ENCODE peak calls at places on chromosomes 4 and X, in four cellular contexts. Y, S, W and C are unnamed samples.

GRCh38 chr4:47538516-47538915 is 53.4 kb downstream of the ATP10D start:
- DNase-seq in Y (no peak), W (no peak), S (no peak), C (no peak)

GRCh38 chrX:110853610-110854009 is 58.0 kb upstream of the CHRDL1 start:
- DNase-seq in W (no peak), S (no peak), Y (no peak), C (no peak)

GRCh38 chr4:2095236-2096072 is 36.3 kb downstream of the NAT8L start:
- DNase-seq in W (no peak), S (peak), Y (no peak), C (peak)

GRCh38 chr4:109676886-109677285 is 26.4 kb downstream of the CASP6 start:
- DNase-seq in S (no peak), W (no peak), Y (no peak), C (no peak)

GRCh38 chr4:54539500-54540029 is 118.2 kb upstream of the KIT start:
- DNase-seq in W (peak), Y (no peak), S (peak), C (peak)

GRCh38 chr4:148016063-148016637 is 284.3 kb downstream of the ARHGAP10 start:
- DNase-seq in Y (no peak), S (no peak), W (no peak), C (no peak)

GRCh38 chr4:130080872-130081451 is 985.0 kb downstream of the C4orf33 start:
- DNase-seq in W (no peak), S (no peak), Y (no peak), C (no peak)

GRCh38 chr4:71944956-71945355 is 86.8 kb upstream of the NPFFR2 start:
- DNase-seq in S (no peak), W (peak), Y (no peak), C (no peak)

GRCh38 chr4:2253160-2254084 is 8.5 kb downstream of the MXD4 start:
- DNase-seq in S (peak), W (no peak), Y (no peak), C (no peak)

GRCh38 chr4:140568507-140569306 is at the start of gene UCP1:
- DNase-seq in S (peak), W (peak), Y (no peak), C (no peak)

GRCh38 chr4:14583331-14583730 is 418.9 kb upstream of the CPEB2 start:
- DNase-seq in Y (no peak), W (no peak), S (no peak), C (no peak)

GRCh38 chrX:100368167-100368566 is 41.9 kb downstream of the PCDH19 start:
- DNase-seq in S (no peak), Y (no peak), W (no peak), C (no peak)

GRCh38 chrX:46737462-46737861 is 21.5 kb downstream of the SLC9A7 start:
- DNase-seq in S (no peak), W (no peak), Y (no peak), C (no peak)

GRCh38 chrX:14095702-14096101 is 66.0 kb upstream of the GEMIN8 start:
- DNase-seq in W (peak), S (no peak), Y (peak), C (no peak)

GRCh38 chrX:23637187-23637586 is 30.1 kb upstream of the PRDX4 start:
- DNase-seq in W (no peak), S (no peak), Y (no peak), C (no peak)

GRCh38 chrX:119235872-119236598 is at the start of gene PGRMC1:
- DNase-seq in W (peak), S (peak), Y (peak), C (no peak)

GRCh38 chrX:56813318-56813837 is 84.3 kb downstream of the NBDY start:
- DNase-seq in Y (peak), S (no peak), W (peak), C (peak)

GRCh38 chr4:56286763-56287162 is 100.5 kb downstream of the AASDH start:
- DNase-seq in W (no peak), S (no peak), Y (no peak), C (no peak)

GRCh38 chrX:152640039-152640818 is 2.5 kb downstream of the GABRQ start:
- DNase-seq in W (no peak), S (no peak), Y (no peak), C (peak)

GRCh38 chrX:150887906-150888465 is 10.5 kb downstream of the CD99L2 start:
- DNase-seq in W (no peak), Y (no peak), S (no peak), C (no peak)

GRCh38 chr4:83771113-83771705 is 235.3 kb downstream of the GPAT3 start:
- DNase-seq in Y (no peak), S (no peak), W (peak), C (no peak)

GRCh38 chrX:129717902-129718301 is 20.9 kb upstream of the XPNPEP2 start:
- DNase-seq in W (no peak), Y (no peak), S (no peak), C (no peak)

GRCh38 chr4:180189639-180190038 is 2053.6 kb upstream of the TENM3 start:
- DNase-seq in Y (no peak), W (no peak), S (no peak), C (no peak)

GRCh38 chrX:63922221-63922620 is 137.2 kb upstream of the ARHGEF9 start:
- DNase-seq in Y (no peak), S (no peak), W (no peak), C (no peak)

GRCh38 chr4:24598025-24598424 is 13.7 kb upstream of the DHX15 start:
- DNase-seq in Y (no peak), S (no peak), W (no peak), C (no peak)

GRCh38 chrX:122641826-122642225 is 542.3 kb upstream of the GRIA3 start:
- DNase-seq in S (no peak), Y (no peak), W (no peak), C (no peak)

GRCh38 chr4:138297743-138298405 is 55.7 kb upstream of the SLC7A11 start:
- DNase-seq in S (no peak), Y (no peak), W (no peak), C (no peak)

GRCh38 chrX:74383611-74384010 is 37.7 kb upstream of the SLC16A2 start:
- DNase-seq in Y (no peak), W (peak), S (no peak), C (no peak)

GRCh38 chr4:40185830-40186664 is 10.8 kb upstream of the RHOH start:
- DNase-seq in Y (no peak), S (no peak), W (no peak), C (no peak)

GRCh38 chr4:155037031-155037430 is 171.4 kb upstream of the NPY2R start:
- DNase-seq in S (no peak), Y (no peak), W (no peak), C (no peak)

GRCh38 chr4:121650741-121651140 is 46.0 kb downstream of the ANXA5 start:
- DNase-seq in S (no peak), W (no peak), Y (no peak), C (no peak)

GRCh38 chr4:90442619-90443018 is 315.4 kb downstream of the CCSER1 start:
- DNase-seq in Y (no peak), W (no peak), S (no peak), C (no peak)

GRCh38 chr4:37627263-37627662 is 58.9 kb downstream of the RELL1 start:
- DNase-seq in Y (no peak), W (peak), S (no peak), C (no peak)

GRCh38 chr4:174522183-174523002 is at the start of gene HPGD:
- DNase-seq in S (peak), W (no peak), Y (peak), C (no peak)

GRCh38 chr4:174523003-174523693 is 860 bp upstream of the HPGD start:
- DNase-seq in Y (no peak), W (no peak), S (no peak), C (no peak)

GRCh38 chr4:174517502-174517901 is 4.8 kb downstream of the HPGD start:
- DNase-seq in Y (no peak), W (no peak), S (no peak), C (no peak)

GRCh38 chr4:174521800-174522182 is 497 bp downstream of the HPGD start:
- DNase-seq in W (no peak), S (peak), Y (no peak), C (no peak)

GRCh38 chr4:174520655-174521054 is 1.6 kb downstream of the HPGD start:
- DNase-seq in W (no peak), S (no peak), Y (peak), C (no peak)
- TF ChIP-seq POLR2AphosphoS5 in W (no peak), S (no peak), Y (no peak), C (peak)

DNA sequence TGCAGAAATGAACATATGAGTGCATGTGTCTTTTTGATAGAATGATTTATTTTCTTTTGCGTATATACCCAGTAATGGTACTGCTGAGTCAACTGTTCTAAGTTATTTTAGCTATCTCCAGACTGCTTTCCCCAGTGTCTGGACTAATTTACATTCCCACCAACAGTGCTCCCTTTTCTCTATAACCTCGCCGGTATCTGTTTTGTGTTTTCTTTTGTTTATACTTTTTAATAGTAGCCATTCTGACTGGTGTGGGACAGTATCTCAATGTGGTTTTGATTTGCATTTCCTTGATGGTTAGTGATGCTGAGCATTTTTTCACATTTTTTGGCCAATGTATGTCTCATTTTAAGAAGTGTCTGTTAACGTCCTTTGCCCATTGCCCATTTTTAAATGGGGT is 218.6 kb upstream of the KCNIP4 start:
- DNase-seq in Y (no peak), W (no peak), S (no peak), C (no peak)
- TF ChIP-seq CTCF in Y (no peak), W (no peak), S (no peak), C (no peak)

DNA sequence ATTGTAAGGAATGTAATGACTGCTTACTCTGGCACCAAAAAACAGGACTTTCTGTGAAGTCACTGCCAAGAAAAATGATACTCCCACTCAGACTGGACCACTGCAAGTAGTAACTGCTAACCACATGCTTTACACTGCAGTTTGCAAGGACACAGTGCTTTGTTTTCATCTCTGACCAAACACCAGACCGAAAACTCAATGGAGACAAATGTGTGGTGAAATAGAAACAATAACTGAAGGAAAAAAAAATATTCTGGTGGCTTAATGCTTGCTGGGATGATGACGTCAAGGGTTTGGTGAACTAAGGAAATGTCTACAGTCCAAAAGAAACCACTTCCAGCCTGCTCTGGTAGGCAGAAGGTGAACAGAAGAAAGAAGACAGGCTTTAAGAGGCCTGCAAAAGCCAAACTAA is 13.2 kb downstream of the GPC4 start:
- DNase-seq in S (no peak), Y (no peak), W (no peak), C (no peak)
- TF ChIP-seq POLR2AphosphoS5 in S (no peak), Y (no peak), W (no peak), C (no peak)

DNA sequence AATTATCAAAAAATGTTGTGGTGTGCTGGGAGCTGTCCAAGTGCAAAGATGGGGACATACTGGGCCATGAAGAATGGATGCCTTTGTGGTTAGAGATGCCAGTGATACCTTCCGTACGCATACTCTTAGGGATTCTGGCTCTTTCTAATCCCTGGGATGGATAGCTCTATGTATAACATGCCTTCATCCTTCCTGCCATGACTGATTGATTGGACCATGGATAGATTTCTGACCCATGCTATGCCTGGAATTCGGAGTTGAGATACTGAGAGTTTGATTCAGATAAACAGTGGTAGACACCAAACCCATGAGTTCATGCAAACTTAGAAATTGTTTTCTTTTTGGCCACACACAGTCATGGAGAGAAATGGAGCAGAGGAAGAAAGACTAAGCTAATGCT is 147.2 kb upstream of the WDFY3 start:
- DNase-seq in Y (no peak), S (no peak), W (no peak), C (no peak)
- TF ChIP-seq CTCF in Y (no peak), S (no peak), W (no peak), C (no peak)

DNA sequence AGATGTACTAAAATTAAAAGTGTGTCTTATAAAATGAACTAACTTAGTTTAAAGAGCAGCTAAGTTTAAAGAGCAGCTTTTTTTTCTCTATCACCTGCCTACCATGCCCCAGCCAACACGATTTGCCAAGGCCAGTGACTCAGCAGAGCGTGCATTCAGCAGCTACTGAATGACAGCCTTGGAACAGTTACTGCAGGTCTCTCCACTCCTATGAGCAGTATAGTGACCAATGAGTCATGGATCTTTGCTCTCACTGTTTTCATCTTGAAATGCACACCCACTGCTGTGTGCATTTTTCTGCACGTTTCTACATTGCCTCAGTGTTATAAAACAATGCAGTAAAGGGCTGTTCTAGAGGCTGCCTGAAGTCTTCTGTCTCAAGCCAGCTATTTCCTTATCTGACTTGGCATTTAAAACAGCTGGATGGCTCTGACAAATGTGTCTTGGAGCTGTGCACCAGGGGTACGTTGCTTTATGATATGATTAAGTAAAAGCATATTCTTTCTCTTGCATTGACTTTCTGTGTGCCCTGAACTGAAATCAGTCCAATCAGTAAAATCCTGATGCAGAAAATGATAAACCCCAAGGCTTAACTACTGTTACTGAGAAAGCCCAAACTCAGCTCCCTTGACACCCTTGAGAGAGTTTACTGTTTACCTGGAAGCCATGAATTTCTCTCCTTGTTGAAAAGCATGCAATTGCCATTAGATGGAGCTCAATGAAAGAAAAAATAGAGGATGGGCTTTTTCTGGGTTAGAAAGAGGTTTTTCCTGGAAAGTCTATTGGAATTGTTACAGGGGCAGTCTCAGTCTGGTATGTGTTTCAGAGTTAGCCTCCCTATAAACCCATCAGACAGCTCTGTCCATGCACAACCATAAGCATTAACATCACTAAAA is 66.2 kb upstream of the C4orf54 start:
- DNase-seq in S (no peak), W (peak), Y (peak), C (no peak)
- TF ChIP-seq POLR2AphosphoS5 in S (no peak), W (no peak), Y (no peak), C (no peak)

DNA sequence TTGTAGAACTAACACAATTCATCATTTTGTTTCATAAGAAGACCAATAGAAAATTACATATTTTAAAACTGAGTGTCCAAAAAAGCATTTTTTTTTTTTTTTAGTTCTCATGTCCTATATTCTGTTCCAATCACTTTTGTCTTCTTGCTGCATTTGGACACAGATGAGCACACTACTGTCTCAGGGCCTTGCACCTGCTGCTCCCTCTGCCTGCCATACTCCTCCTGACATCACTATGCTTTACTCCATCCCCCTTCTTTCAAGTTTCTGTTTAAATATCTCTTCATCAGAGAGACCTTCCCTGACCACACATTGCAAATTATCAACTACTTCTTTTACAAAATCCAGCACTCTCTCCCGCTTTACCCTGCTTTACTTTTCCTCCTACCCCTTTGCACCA is 230.7 kb upstream of the GK2 start:
- DNase-seq in S (no peak), Y (no peak), W (no peak), C (no peak)
- TF ChIP-seq CTCF in S (no peak), Y (no peak), W (no peak), C (no peak)

DNA sequence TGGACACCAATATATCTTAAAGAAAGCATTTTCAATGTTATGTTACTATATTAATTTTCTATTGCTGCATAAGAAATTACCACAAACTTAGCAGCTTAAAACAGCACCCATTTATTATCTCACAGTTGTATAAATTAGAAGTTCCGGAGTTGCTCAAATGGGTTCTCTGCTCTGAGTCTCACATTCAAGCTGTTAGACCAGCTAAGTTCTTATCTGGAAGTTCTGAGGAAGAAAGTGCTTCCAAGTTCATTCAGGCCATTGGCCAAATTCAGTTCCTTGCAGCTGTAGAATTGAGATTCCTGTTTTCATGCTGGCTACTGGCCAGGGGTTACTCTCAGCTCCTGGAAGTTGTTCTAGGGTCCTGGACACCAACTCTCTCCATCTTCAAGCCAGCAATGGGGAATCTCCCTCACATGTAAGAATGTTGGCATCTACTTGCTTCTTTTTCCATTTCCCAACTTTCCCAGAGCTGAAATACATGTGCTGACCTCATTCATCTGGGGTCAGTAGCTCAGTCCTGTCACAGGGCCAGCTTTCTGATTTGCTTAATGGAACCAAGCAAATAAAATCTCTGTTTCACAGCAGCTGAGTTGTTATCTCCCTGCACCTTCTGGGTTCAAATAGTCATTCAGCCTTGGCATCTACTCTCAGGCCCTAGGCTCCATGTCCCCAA is 99.6 kb upstream of the INTU start:
- DNase-seq in Y (no peak), W (peak), S (no peak), C (peak)
- TF ChIP-seq POLR2AphosphoS5 in Y (no peak), W (no peak), S (peak), C (no peak)

GRCh38 chr4:27001398-27002164 is 140.9 kb downstream of the STIM2 start:
- DNase-seq in S (no peak), Y (no peak), W (no peak), C (no peak)
- TF ChIP-seq CTCF in S (no peak), Y (no peak), W (no peak), C (no peak)

DNA sequence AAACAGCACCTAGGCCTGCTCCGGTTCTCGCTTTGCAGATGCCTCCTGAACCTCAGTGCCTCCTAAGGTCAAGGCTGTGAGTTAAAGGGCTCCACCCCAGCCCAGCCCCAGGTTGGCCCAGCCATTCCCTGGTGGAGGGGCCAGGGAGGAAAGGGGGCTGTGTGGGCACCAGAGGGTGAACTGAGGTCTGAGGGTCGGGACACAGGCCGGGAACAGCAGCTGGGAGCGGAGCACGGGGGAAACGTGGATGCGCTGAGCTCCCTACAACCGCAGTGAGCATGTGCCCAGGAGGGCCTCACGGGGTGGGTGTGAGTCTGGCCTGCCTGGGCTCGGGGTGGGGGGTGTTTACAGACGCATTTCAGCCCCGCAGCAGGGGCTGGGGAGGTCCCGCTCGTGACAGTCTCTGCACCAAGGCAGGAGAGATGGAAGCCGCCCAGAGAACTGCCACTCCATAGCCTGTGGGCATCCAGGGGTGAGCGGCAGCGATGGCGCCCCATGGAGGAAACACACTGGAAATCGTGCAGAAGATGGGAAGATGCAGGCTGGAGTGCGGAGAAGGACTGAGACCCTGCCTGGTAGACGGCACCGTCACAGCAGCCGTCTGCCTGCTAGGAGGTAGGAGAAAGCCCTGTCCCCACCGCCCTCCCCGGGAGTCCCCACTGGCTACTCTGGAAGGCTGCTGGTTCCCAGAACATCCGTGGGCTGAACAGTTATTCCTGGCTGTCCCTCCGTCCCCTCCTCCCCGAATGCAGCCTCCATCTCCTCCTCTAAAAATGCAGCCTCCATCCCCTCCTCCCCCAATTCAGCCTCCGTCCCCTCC is 9.9 kb upstream of the SLC25A6 start:
- DNase-seq in Y (no peak), W (no peak), S (no peak), C (no peak)
- TF ChIP-seq POLR2AphosphoS5 in Y (no peak), W (no peak), S (no peak), C (no peak)